ENCODE peak calls at places on chromosomes 11 and 22, in ten cellular contexts. O is kidney glomerular epithelial cell, G is endothelial cell of umbilical vein, P is nucleus accumbens, U is upper lobe of right lung, V is spleen, Z is AG10803, L is NCI-H2081, E is tibial artery, B is NCI-H1092. K is an unnamed sample.

GRCh38 chr11:12642040-12642439 is 32.2 kb upstream of the TEAD1 start:
- DNase-seq in E (no peak), G (peak), L (no peak), P (no peak), U (no peak), Z (peak), O (no peak), V (no peak), B (no peak), K (no peak)

GRCh38 chr22:37126882-37127281 is 17.4 kb upstream of the TMPRSS6 start:
- DNase-seq in P (no peak), V (no peak), U (no peak), O (no peak), E (no peak), Z (no peak), L (no peak), B (no peak), G (no peak), K (peak)

GRCh38 chr22:41834005-41834975 is 1.4 kb downstream of the SREBF2 start:
- DNase-seq in E (no peak), O (no peak), V (no peak), B (no peak), G (peak), U (no peak), P (no peak), L (no peak), Z (no peak), K (no peak)

GRCh38 chr11:125675196-125675595 is 5.5 kb downstream of the ACRV1 start:
- DNase-seq in P (no peak), Z (no peak), G (peak), L (no peak), V (no peak), U (no peak), O (no peak), E (no peak), B (no peak), K (no peak)

GRCh38 chr11:44256673-44257291 is 53.2 kb downstream of the ALX4 start:
- DNase-seq in L (no peak), G (no peak), P (no peak), B (no peak), V (no peak), O (no peak), E (no peak), U (no peak), Z (no peak), K (no peak)

GRCh38 chr11:115869780-115870431 is 365.7 kb upstream of the CADM1 start:
- DNase-seq in B (peak), L (peak), V (no peak), P (no peak), G (no peak), U (peak), Z (no peak), O (no peak), E (no peak), K (peak)

GRCh38 chr11:68925613-68926012 is 21.9 kb downstream of the IGHMBP2 start:
- DNase-seq in P (no peak), U (no peak), Z (no peak), L (no peak), V (no peak), O (no peak), B (no peak), E (no peak), G (no peak), K (no peak)

GRCh38 chr11:128720522-128720985 is 26.7 kb downstream of the FLI1 start:
- DNase-seq in O (no peak), G (peak), U (no peak), L (no peak), B (no peak), Z (no peak), E (no peak), V (peak), P (no peak), K (peak)

GRCh38 chr11:99918761-99919160 is 768.3 kb upstream of the ARHGAP42 start:
- DNase-seq in U (no peak), P (no peak), L (no peak), E (no peak), G (no peak), Z (no peak), B (no peak), O (no peak), V (no peak), K (no peak)

GRCh38 chr11:64224151-64224890 is 1.7 kb downstream of the TRPT1 start:
- DNase-seq in Z (no peak), L (no peak), V (peak), B (no peak), O (no peak), P (no peak), E (no peak), U (no peak), G (no peak), K (no peak)

GRCh38 chr11:2869561-2870427 is 15.8 kb downstream of the CDKN1C start:
- DNase-seq in B (no peak), G (no peak), U (no peak), O (no peak), Z (no peak), P (no peak), E (no peak), L (no peak), V (no peak), K (no peak)

GRCh38 chr22:46088541-46089311 is 61.6 kb upstream of the PPARA start:
- DNase-seq in O (peak), L (no peak), B (no peak), P (no peak), V (peak), E (peak), G (peak), U (peak), Z (peak), K (no peak)

GRCh38 chr11:62805991-62806441 is 776 bp upstream of the NXF1 start:
- DNase-seq in V (no peak), Z (no peak), O (no peak), G (no peak), L (no peak), P (no peak), U (no peak), E (no peak), B (no peak), K (peak)

GRCh38 chr11:63592975-63593395 is 21.2 kb downstream of the PLAAT3 start:
- DNase-seq in V (no peak), P (no peak), G (no peak), B (no peak), O (peak), E (no peak), U (no peak), L (peak), Z (no peak), K (peak)

GRCh38 chr11:45665206-45665932 is at the start of gene CHST1:
- DNase-seq in P (peak), O (no peak), Z (no peak), L (peak), U (peak), V (peak), E (peak), G (peak), B (peak), K (peak)

GRCh38 chr11:70432580-70432979 is 34.3 kb downstream of the CTTN start:
- DNase-seq in E (no peak), P (no peak), Z (no peak), V (no peak), G (no peak), L (no peak), B (no peak), O (no peak), U (no peak), K (no peak)

GRCh38 chr11:99419991-99420390 is 399.2 kb downstream of the CNTN5 start:
- DNase-seq in O (no peak), V (no peak), Z (no peak), P (no peak), E (no peak), U (no peak), G (no peak), L (no peak), B (no peak), K (no peak)

GRCh38 chr22:29152381-29153138 is 53.1 kb upstream of the EMID1 start:
- DNase-seq in G (no peak), V (peak), O (no peak), U (peak), Z (no peak), L (no peak), B (no peak), P (peak), E (peak), K (no peak)

GRCh38 chr11:45988922-45989321 is 66.5 kb downstream of the LARGE2 start:
- DNase-seq in L (no peak), E (no peak), B (no peak), P (no peak), U (no peak), V (no peak), G (no peak), Z (no peak), O (no peak), K (no peak)

GRCh38 chr11:92527467-92527866 is 302.8 kb downstream of the FAT3 start:
- DNase-seq in V (no peak), B (no peak), L (no peak), P (no peak), U (no peak), E (no peak), Z (peak), O (no peak), G (no peak), K (no peak)

GRCh38 chr11:87851234-87851633 is 324.0 kb downstream of the RAB38 start:
- DNase-seq in G (no peak), U (no peak), P (no peak), Z (peak), E (no peak), B (no peak), L (no peak), V (no peak), O (peak), K (no peak)

GRCh38 chr11:58133329-58134076 is 8.2 kb upstream of the OR9I1 start:
- DNase-seq in B (no peak), U (no peak), G (no peak), Z (no peak), O (no peak), P (no peak), E (no peak), L (no peak), V (no peak), K (no peak)

GRCh38 chr22:25094579-25094978 is 105.1 kb upstream of the CRYBB3 start:
- DNase-seq in U (no peak), Z (no peak), P (no peak), O (no peak), G (peak), B (no peak), V (no peak), L (no peak), E (no peak), K (no peak)

GRCh38 chr11:128469220-128469619 is 118.1 kb downstream of the ETS1 start:
- DNase-seq in B (no peak), Z (no peak), G (no peak), L (no peak), O (no peak), E (no peak), P (no peak), V (peak), U (no peak), K (peak)

GRCh38 chr22:36365020-36365411 is 22.8 kb downstream of the MYH9 start:
- DNase-seq in O (peak), Z (peak), P (no peak), U (no peak), V (no peak), L (no peak), G (peak), E (peak), B (no peak), K (peak)

GRCh38 chr11:40183073-40184064 is 1276.1 kb downstream of the LRRC4C start:
- DNase-seq in P (no peak), O (peak), G (no peak), V (no peak), Z (no peak), E (no peak), B (no peak), U (no peak), L (no peak), K (no peak)

GRCh38 chr11:73376803-73377629 is 817 bp downstream of the RELT start:
- DNase-seq in V (peak), U (peak), G (peak), P (peak), Z (peak), B (peak), L (peak), E (peak), O (peak), K (peak)

K was measured in activated CD4-positive, alpha-beta T cell treated with anti-CD3 and anti-CD28 coated beads for 36 hours.